ENCODE peak calls at places on chromosomes 13 and 19, in five cellular contexts. Q, B, T, I and U are unnamed samples.

GRCh38 chr19:10748924-10749434 is 31.1 kb downstream of the DNM2 start:
- DNase-seq in Q (no peak), B (peak; percentile 86), T (peak; percentile 85), I (no peak), U (no peak)

GRCh38 chr13:33092422-33092987 is 76.3 kb downstream of the KL start:
- DNase-seq in Q (no peak), B (no peak), T (no peak), I (no peak), U (no peak)

GRCh38 chr13:84430441-84430840 is 548.2 kb upstream of the SLITRK1 start:
- DNase-seq in Q (peak; percentile 1), B (no peak), T (no peak), I (no peak), U (no peak)

GRCh38 chr19:41298327-41298964 is 11.5 kb upstream of the CCDC97 start:
- DNase-seq in Q (peak; percentile 82), B (peak; percentile 78), T (peak; percentile 33), I (no peak), U (peak; percentile 94)

GRCh38 chr19:46147791-46148288 is at the start of gene IGFL2:
- DNase-seq in Q (no peak), B (no peak), T (no peak), I (no peak), U (no peak)

GRCh38 chr13:91302070-91302469 is 45.4 kb upstream of the MIR17HG start:
- DNase-seq in Q (no peak), B (no peak), T (no peak), I (no peak), U (no peak)

GRCh38 chr13:109836629-109837607 is 50.5 kb upstream of the IRS2 start:
- DNase-seq in Q (no peak), B (peak; percentile 66), T (peak; percentile 12), I (no peak), U (no peak)

GRCh38 chr19:13078897-13079541 is 23.6 kb downstream of the LYL1 start:
- DNase-seq in Q (no peak), B (peak; percentile 64), T (no peak), I (no peak), U (no peak)

GRCh38 chr13:111484959-111485358 is 164.5 kb downstream of the TEX29 start:
- DNase-seq in Q (no peak), B (no peak), T (no peak), I (no peak), U (no peak)

GRCh38 chr13:96850538-96850937 is 143.7 kb downstream of the OXGR1 start:
- DNase-seq in Q (no peak), B (no peak), T (no peak), I (no peak), U (no peak)

GRCh38 chr13:95512957-95513356 is 39.6 kb upstream of the CLDN10 start:
- DNase-seq in Q (no peak), B (no peak), T (no peak), I (no peak), U (no peak)

GRCh38 chr13:94677799-94678198 is 34.5 kb downstream of the SOX21 start:
- DNase-seq in Q (no peak), B (no peak), T (no peak), I (no peak), U (no peak)

GRCh38 chr19:8320564-8321066 is 560 bp downstream of the NDUFA7 start:
- DNase-seq in Q (no peak), B (no peak), T (no peak), I (no peak), U (no peak)
- TF ChIP-seq CTCF in Q (no peak), B (no peak), T (no peak), I (no peak), U (no peak)

GRCh38 chr19:43101950-43102349 is 19.4 kb upstream of the PSG2 start:
- DNase-seq in Q (no peak), B (no peak), T (no peak), I (no peak), U (no peak)
- TF ChIP-seq CTCF in Q (peak; percentile 23), B (no peak), T (no peak), I (no peak), U (peak; percentile 67)

DNA sequence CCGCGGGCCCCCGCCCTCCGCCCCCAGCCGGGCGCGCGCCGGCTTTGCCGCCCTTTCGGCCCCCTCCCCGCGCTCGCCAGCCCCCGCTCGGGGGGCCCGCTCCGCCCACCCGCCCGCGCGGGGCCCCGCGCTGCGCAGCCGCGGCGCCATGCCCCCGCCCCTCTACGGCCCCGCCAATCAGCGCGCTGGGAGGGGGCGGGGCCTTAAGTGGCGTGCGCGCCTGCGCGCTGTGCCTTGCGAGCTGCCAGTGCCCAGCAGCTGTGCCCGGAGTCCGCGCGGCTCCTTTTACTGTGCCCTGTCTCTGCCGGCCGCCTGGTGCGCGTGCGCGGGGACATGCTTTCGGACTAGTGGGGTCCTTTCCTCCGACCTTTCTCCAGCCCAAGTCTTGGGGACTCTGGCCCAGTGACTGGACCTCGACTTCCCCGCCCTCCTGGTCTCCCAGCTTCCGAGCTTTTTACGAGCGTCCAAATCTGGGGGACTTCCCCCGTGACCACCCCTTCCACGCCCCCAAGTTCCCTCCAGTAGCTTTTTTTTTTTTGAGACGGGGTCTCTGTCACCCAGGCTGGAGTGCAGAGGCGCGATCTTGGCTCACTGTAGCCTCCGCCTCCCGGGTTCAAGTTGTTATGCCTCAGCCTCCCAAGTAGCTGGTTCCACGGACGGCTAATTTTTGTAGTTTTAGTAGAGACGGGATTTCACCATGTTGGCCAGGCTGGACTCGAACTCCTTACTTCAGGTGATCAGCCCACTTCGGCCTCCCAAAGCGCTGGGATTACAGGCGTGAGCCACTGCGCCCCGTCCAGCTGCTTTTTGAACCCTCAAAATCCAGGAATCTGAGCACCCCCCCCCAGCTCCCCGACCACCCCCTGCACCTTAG is at the start of gene MBD3:
- DNase-seq in Q (peak; percentile 93), B (peak; percentile 94), T (peak; percentile 90), I (peak; percentile 90), U (peak; percentile 88)
- TF ChIP-seq CTCF in Q (no peak), B (peak; percentile 14), T (no peak), I (no peak), U (no peak)

GRCh38 chr13:25300861-25301346 is 521 bp upstream of the NUP58 start:
- DNase-seq in Q (no peak), B (peak; percentile 16), T (peak; percentile 1), I (peak; percentile 28), U (no peak)

GRCh38 chr13:25306671-25307464 is 5.4 kb downstream of the NUP58 start:
- DNase-seq in Q (no peak), B (no peak), T (no peak), I (no peak), U (no peak)

DNA sequence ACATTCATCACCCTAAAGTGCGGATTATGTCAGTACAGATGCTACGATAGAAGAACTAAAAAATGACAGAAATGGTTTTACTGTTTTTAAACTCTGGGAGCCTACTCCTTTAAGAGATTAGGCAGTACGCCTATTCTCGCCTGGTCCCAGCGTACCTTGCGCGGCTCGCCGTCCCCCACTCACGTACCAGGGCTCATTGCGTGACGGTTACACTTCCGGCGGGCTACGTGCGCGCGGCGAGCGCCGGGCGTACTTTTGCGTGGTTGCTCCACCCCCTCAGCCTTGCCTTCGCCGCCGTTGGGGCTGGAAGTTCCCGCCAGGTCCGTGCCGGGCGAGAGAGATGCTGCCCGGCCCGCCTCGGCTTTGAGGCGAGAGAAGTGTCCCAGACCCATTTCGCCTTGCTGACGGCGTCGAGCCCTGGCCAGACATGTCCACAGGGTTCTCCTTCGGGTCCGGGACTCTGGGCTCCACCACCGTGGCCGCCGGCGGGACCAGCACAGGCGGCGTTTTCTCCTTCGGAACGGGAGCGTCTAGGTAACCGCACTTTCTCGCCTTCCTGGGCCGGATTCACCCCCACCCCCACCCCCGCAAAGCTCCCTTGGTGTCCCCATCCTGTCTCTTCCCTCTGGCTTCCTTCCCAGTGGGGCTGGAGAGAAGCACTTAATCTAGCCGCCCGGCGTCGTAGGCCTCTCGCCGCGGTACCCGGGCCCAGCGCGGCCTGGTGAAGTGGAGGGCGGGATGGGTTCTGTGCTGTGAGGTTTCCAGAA is at the start of gene NUP58:
- DNase-seq in Q (peak; percentile 95), B (peak; percentile 96), T (peak; percentile 88), I (peak; percentile 92), U (peak; percentile 92)
- TF ChIP-seq CTCF in Q (no peak), B (no peak), T (no peak), I (no peak), U (no peak)

GRCh38 chr19:1943661-1944087 is 2.7 kb downstream of the CSNK1G2 start:
- DNase-seq in Q (no peak), B (no peak), T (no peak), I (peak; percentile 15), U (no peak)

GRCh38 chr19:1944916-1945561 is 4.1 kb downstream of the CSNK1G2 start:
- DNase-seq in Q (no peak), B (no peak), T (no peak), I (peak; percentile 10), U (no peak)

GRCh38 chr19:1944088-1944915 is 3.3 kb downstream of the CSNK1G2 start:
- DNase-seq in Q (no peak), B (peak; percentile 39), T (no peak), I (peak; percentile 19), U (no peak)

GRCh38 chr19:1947651-1948209 is 6.8 kb downstream of the CSNK1G2 start:
- DNase-seq in Q (no peak), B (no peak), T (no peak), I (peak; percentile 9), U (no peak)

GRCh38 chr19:1945899-1946298 is 4.9 kb downstream of the CSNK1G2 start:
- DNase-seq in Q (no peak), B (peak; percentile 65), T (no peak), I (peak; percentile 27), U (no peak)
- TF ChIP-seq CTCF in Q (peak; percentile 43), B (peak; percentile 57), T (peak; percentile 31), I (no peak), U (peak; percentile 74)